ENCODE peak calls at places on chromosome 17, in four cellular contexts. A is SK-N-SH, P is K562, K is GM12878. J is an unnamed sample.

GRCh38 chr17:34125921-34126320 is 129.2 kb upstream of the CCL2 start:
- DNase-seq in A (no peak), P (no peak), K (no peak), J (no peak)

GRCh38 chr17:39193346-39193745 is 4.1 kb downstream of the CACNB1 start:
- DNase-seq in A (no peak), P (no peak), K (no peak), J (no peak)

GRCh38 chr17:11511696-11512095 is 86.6 kb upstream of the DNAH9 start:
- DNase-seq in A (peak; percentile 42), P (no peak), K (no peak), J (no peak)

GRCh38 chr17:35243459-35244204 is 760 bp downstream of the SLFN5 start:
- DNase-seq in A (peak; percentile 12), P (no peak), K (no peak), J (no peak)

GRCh38 chr17:51650202-51650601 is 389.9 kb downstream of the UTP18 start:
- DNase-seq in A (no peak), P (no peak), K (no peak), J (no peak)

GRCh38 chr17:57569021-57569420 is 176.1 kb downstream of the CCDC182 start:
- DNase-seq in A (peak; percentile 61), P (no peak), K (no peak), J (no peak)

GRCh38 chr17:35189291-35189690 is 4.9 kb downstream of the SLC35G3 start:
- DNase-seq in A (no peak), P (no peak), K (no peak), J (no peak)

GRCh38 chr17:2874211-2874686 is 78.0 kb downstream of the RAP1GAP2 start:
- DNase-seq in A (no peak), P (no peak), K (no peak), J (peak; percentile 54)

GRCh38 chr17:21539146-21539545 is 153.2 kb upstream of the KCNJ18 start:
- DNase-seq in A (no peak), P (no peak), K (no peak), J (no peak)

GRCh38 chr17:14308965-14309879 is 8.3 kb downstream of the HS3ST3B1 start:
- DNase-seq in A (peak; percentile 93), P (peak; percentile 94), K (no peak), J (no peak)

GRCh38 chr17:36989173-36989572 is 40.4 kb downstream of the AATF start:
- DNase-seq in A (no peak), P (no peak), K (no peak), J (no peak)

GRCh38 chr17:17044846-17045561 is 2.7 kb downstream of the MPRIP start:
- DNase-seq in A (peak; percentile 65), P (peak; percentile 31), K (peak; percentile 35), J (no peak)

DNA sequence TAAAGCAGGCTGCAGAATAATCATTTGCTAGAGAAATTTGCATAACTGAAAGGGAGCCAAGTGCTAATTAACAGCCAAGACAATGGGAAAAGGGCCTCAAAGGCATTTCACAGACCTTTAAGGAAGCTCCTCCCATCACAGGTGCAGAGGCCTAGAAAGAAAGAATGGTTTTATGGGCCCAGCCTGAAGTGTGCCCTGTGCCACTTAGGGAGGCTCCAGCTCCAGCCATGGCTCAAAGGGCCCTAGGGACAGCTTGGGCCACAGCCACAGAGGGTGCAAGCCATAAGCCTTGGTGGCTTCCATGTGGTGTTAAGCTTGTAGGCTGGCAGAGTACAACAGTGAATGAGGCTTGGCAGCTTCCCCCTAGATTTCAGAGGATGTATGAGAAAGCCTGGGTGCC is 50.1 kb downstream of the RNF112 start:
- DNase-seq in A (no peak), P (no peak), K (peak; percentile 7), J (no peak)
- TF ChIP-seq JUND in A (no peak), P (no peak), K (no peak), J (no peak)

GRCh38 chr17:77100009-77100408 is 40.8 kb upstream of the SEC14L1 start:
- DNase-seq in A (no peak), P (no peak), K (no peak), J (no peak)

GRCh38 chr17:77101521-77102410 is 39.0 kb upstream of the SEC14L1 start:
- DNase-seq in A (no peak), P (no peak), K (no peak), J (no peak)

GRCh38 chr17:77096570-77097214 is 44.1 kb upstream of the SEC14L1 start:
- DNase-seq in A (peak; percentile 50), P (no peak), K (no peak), J (peak; percentile 57)

GRCh38 chr17:77097772-77098171 is 43.0 kb upstream of the SEC14L1 start:
- DNase-seq in A (no peak), P (no peak), K (no peak), J (no peak)

DNA sequence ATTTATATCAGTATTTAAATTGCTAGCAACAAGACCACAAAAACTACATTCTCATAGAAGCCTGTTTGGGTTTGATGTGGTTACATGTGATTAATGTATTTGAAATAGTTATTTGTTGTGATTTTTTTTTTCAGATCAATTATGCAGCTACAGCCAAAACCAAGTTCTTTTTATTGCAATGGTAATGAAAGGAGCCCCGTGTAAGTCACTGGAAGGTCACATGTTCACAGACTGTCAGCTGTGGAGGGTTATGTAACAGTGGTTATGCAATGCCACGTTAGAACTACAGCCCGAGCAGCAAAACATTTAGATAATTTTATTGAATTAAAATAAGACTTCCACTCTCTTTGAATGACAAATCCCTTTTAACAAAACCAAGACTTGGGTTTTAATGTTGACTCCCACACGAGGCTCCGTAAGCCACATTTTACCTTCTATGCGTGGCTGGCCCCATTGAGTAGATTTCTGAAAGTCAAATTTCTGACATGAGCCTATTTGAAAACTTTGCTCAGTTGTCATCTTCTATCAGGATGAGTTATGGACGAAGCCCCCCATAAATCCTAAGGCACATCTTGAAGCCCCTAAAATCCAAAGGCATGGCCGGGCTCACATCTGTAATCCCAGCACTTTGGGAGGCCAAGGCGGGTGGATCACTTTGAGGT is 41.8 kb upstream of the SEC14L1 start:
- DNase-seq in A (no peak), P (no peak), K (no peak), J (no peak)
- TF ChIP-seq JUND in A (no peak), P (no peak), K (no peak), J (no peak)

GRCh38 chr17:3950584-3950983 is 13.7 kb downstream of the ATP2A3 start:
- DNase-seq in A (no peak), P (no peak), K (no peak), J (no peak)

GRCh38 chr17:3947318-3947810 is 16.9 kb downstream of the ATP2A3 start:
- DNase-seq in A (no peak), P (no peak), K (no peak), J (no peak)

GRCh38 chr17:3951003-3951402 is 13.2 kb downstream of the ATP2A3 start:
- DNase-seq in A (no peak), P (no peak), K (no peak), J (no peak)

GRCh38 chr17:3951420-3951819 is 12.8 kb downstream of the ATP2A3 start:
- DNase-seq in A (no peak), P (no peak), K (no peak), J (no peak)

GRCh38 chr17:3949418-3949817 is 14.8 kb downstream of the ATP2A3 start:
- DNase-seq in A (no peak), P (no peak), K (no peak), J (no peak)
- TF ChIP-seq JUND in A (no peak), P (no peak), K (no peak), J (no peak)

DNA sequence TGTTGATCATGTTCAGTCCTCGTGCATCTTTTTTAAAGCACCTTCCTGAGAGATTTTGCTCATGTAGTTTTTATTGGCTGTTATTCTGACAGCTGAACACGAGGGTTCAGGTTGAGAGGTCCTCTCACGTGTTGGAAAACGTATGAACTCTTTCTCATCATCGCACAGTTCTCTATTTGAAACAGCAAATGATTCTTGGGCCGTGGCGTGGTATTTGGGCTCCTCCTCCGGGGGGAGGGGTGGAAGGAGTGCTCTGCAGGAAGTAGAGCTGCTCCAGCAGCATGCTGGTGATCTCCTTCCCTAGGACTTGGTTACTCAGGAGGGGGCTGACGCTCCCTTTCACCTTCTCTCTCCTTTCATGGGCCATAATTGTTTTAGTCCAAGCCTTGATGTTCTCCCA is 70.4 kb downstream of the KSR1 start:
- DNase-seq in A (no peak), P (peak; percentile 88), K (no peak), J (peak; percentile 56)
- TF ChIP-seq JUND in A (no peak), P (peak; percentile 8), K (no peak), J (no peak)

GRCh38 chr17:18191967-18192366 is 8.3 kb downstream of the ALKBH5 start:
- DNase-seq in A (peak; percentile 59), P (no peak), K (no peak), J (no peak)
- TF ChIP-seq JUND in A (no peak), P (no peak), K (no peak), J (no peak)